ENCODE peak calls at places on chromosomes 4 and X, in nine cellular contexts. L is endodermal cell; N is stimulated activated naive CD8-positive, alpha-beta T cell treated with anti-CD3 and anti-CD28 coated beads, Interleukin-15, amount 100 ng/mL, for 72 hours; I is GM13976; X is neural crest cell; K is uterus; T is adipocyte; M is fibroblast of the conjunctiva; V is bronchial epithelial cell. D is an unnamed sample.

GRCh38 chr4:174252412-174252811 is 31.1 kb downstream of the FBXO8 start:
- DNase-seq in L (no peak), N (no peak), I (no peak), X (no peak), K (no peak), T (no peak), M (no peak), V (peak; percentile 10), D (no peak)

GRCh38 chr4:152310223-152310622 is 225.7 kb downstream of the FBXW7 start:
- DNase-seq in L (no peak), N (no peak), I (no peak), X (no peak), K (no peak), T (peak; percentile 66), M (no peak), V (peak; percentile 35), D (peak; percentile 2)

GRCh38 chr4:140755811-140756291 is 334 bp downstream of the TBC1D9 start:
- DNase-seq in L (peak; percentile 84), N (peak; percentile 24), I (peak; percentile 64), X (peak; percentile 53), K (peak; percentile 36), T (peak; percentile 69), M (no peak), V (no peak), D (peak; percentile 92)

GRCh38 chrX:42098897-42099296 is 175.5 kb upstream of the CASK start:
- DNase-seq in L (peak; percentile 63), N (no peak), I (no peak), X (no peak), K (no peak), T (no peak), M (no peak), V (no peak), D (no peak)

GRCh38 chrX:107700802-107701201 is 72.5 kb downstream of the PRPS1 start:
- DNase-seq in L (no peak), N (no peak), I (no peak), X (no peak), K (no peak), T (no peak), M (no peak), V (no peak), D (no peak)

GRCh38 chr4:103424853-103425252 is 226.7 kb upstream of the CENPE start:
- DNase-seq in L (no peak), N (no peak), I (no peak), X (no peak), K (no peak), T (peak; percentile 44), M (peak; percentile 6), V (peak; percentile 95), D (no peak)

GRCh38 chr4:136392576-136392975 is 1139.7 kb downstream of the PCDH18 start:
- DNase-seq in L (no peak), N (no peak), I (no peak), X (no peak), K (no peak), T (peak; percentile 77), M (peak; percentile 5), V (peak; percentile 2), D (peak; percentile 46)

GRCh38 chr4:77465271-77465670 is 140.3 kb upstream of the CXCL13 start:
- DNase-seq in L (peak; percentile 78), N (no peak), I (peak; percentile 27), X (no peak), K (no peak), T (peak; percentile 47), M (no peak), V (peak; percentile 46), D (peak; percentile 79)

GRCh38 chr4:99438578-99438875 is 3.4 kb upstream of the ADH7 start:
- DNase-seq in L (no peak), N (no peak), I (no peak), X (no peak), K (no peak), T (peak; percentile 73), M (peak; percentile 39), V (no peak), D (no peak)

D was measured in osteoblast.